ENCODE peak calls at places on chromosomes 1 and 21, in four cellular contexts. D is A549, I is testis, V is Peyer's patch. L is an unnamed sample.

GRCh38 chr1:91617242-91617837 is 116.7 kb downstream of the CDC7 start:
- DNase-seq in I (peak; percentile 63), V (peak; percentile 66), D (no peak), L (no peak)

GRCh38 chr1:204418174-204419063 is 6.8 kb upstream of the PPP1R15B start:
- DNase-seq in D (no peak), V (no peak), I (peak; percentile 13), L (peak; percentile 35)

GRCh38 chr1:240701412-240701811 is 89.5 kb upstream of the GREM2 start:
- DNase-seq in V (no peak), D (no peak), I (no peak), L (no peak)

GRCh38 chr1:212633144-212633543 is 24.6 kb downstream of the ATF3 start:
- DNase-seq in D (no peak), I (no peak), V (no peak), L (no peak)

GRCh38 chr1:231233735-231234417 is 7.1 kb upstream of the GNPAT start:
- DNase-seq in D (no peak), I (no peak), V (no peak), L (no peak)

GRCh38 chr1:211557894-211558625 is 20.9 kb downstream of the SLC30A1 start:
- DNase-seq in I (no peak), V (no peak), D (no peak), L (no peak)

GRCh38 chr1:170891872-170892271 is 43.5 kb upstream of the MROH9 start:
- DNase-seq in D (no peak), I (no peak), V (no peak), L (no peak)

GRCh38 chr1:179876289-179876715 is 1.3 kb downstream of the TOR1AIP2 start:
- DNase-seq in I (no peak), V (no peak), D (no peak), L (no peak)

GRCh38 chr1:180252638-180253536 is 22.8 kb downstream of the LHX4 start:
- DNase-seq in I (peak; percentile 80), D (peak; percentile 71), V (peak; percentile 84), L (peak; percentile 71)

GRCh38 chr1:12593621-12594066 is 24.4 kb downstream of the DHRS3 start:
- DNase-seq in I (peak; percentile 19), V (no peak), D (no peak), L (no peak)

GRCh38 chr1:226609836-226610455 is 61.4 kb downstream of the STUM start:
- DNase-seq in D (no peak), I (peak; percentile 54), V (peak; percentile 13), L (no peak)

GRCh38 chr1:32345289-32345827 is 9.3 kb upstream of the MARCKSL1 start:
- DNase-seq in I (peak; percentile 88), V (no peak), D (no peak), L (no peak)

GRCh38 chr21:42721341-42721824 is 68.0 kb downstream of the PDE9A start:
- DNase-seq in D (no peak), V (peak; percentile 71), I (no peak), L (no peak)

GRCh38 chr1:100835866-100836842 is 58.5 kb downstream of the EXTL2 start:
- DNase-seq in I (no peak), V (no peak), D (no peak), L (no peak)

GRCh38 chr1:162327791-162328165 is 48.9 kb downstream of the SPATA46 start:
- DNase-seq in D (no peak), I (no peak), V (no peak), L (no peak)

GRCh38 chr1:154871374-154871773 is 1.3 kb upstream of the KCNN3 start:
- DNase-seq in I (no peak), D (no peak), V (no peak), L (no peak)

GRCh38 chr1:178282949-178283367 is 189.1 kb downstream of the RASAL2 start:
- DNase-seq in D (peak; percentile 40), I (no peak), V (no peak), L (no peak)

GRCh38 chr1:90122679-90123340 is 127.9 kb downstream of the ZNF326 start:
- DNase-seq in D (no peak), I (no peak), V (no peak), L (no peak)

GRCh38 chr1:235298772-235299513 is 29.0 kb downstream of the ARID4B start:
- DNase-seq in V (no peak), I (no peak), D (no peak), L (no peak)

GRCh38 chr1:154423303-154423987 is 18.3 kb downstream of the IL6R start:
- DNase-seq in I (no peak), D (no peak), V (no peak), L (no peak)

GRCh38 chr1:163035791-163036249 is 33.3 kb upstream of the RGS4 start:
- DNase-seq in I (no peak), V (no peak), D (no peak), L (no peak)

GRCh38 chr1:113935970-113936369 is 6.8 kb downstream of the HIPK1 start:
- DNase-seq in D (no peak), V (no peak), I (no peak), L (no peak)

DNA sequence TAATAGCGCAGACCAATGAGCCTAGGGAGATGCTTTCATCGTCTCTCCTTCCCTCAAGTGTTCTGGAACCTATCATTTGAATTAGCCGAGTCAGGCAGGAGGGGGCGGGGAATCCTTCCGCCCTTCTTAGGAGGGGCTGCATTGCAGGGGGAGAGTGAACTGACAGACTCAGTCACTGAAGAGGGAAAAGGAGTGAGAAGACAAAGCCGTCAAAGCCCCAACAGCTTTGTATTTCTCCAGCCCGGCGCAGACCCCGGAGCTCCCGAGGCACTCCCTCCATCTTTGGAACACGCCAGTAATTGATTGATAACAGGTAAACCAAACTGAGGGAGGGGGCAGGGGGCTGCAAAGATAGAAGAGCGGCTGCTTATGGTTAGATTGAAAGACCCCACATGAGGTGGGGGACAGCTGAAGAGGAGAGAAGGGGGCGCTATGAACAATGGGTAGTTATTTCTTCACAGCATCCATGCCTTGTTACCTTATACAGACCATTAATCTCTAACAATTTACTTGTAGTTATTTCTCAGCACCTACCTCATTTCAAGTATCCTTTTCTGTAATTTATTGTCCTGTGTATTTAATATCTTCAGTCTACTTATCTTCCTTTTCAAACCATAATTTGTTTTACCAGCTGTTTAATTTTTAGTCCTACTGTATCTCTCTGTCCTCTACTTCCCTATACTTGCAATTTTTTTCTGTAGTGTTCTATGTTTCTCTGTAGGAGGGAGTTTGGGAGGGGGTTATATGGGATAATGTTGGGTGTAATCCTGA is at the start of gene MLLT11:
- DNase-seq in D (peak; percentile 66), V (peak; percentile 50), I (peak; percentile 61), L (no peak)
- TF ChIP-seq POLR2A in D (peak; percentile 60), V (no peak), I (no peak), L (no peak)

GRCh38 chr1:161164901-161165620 is 1.2 kb upstream of the PPOX start:
- DNase-seq in V (no peak), I (no peak), D (no peak), L (no peak)

GRCh38 chr1:161168906-161169305 is 2.7 kb downstream of the PPOX start:
- DNase-seq in D (no peak), V (no peak), I (no peak), L (no peak)

GRCh38 chr1:161163793-161164192 is 2.4 kb upstream of the PPOX start:
- DNase-seq in V (no peak), I (no peak), D (no peak), L (no peak)

GRCh38 chr1:161166669-161167548 is 683 bp downstream of the PPOX start:
- DNase-seq in D (no peak), I (no peak), V (no peak), L (no peak)

DNA sequence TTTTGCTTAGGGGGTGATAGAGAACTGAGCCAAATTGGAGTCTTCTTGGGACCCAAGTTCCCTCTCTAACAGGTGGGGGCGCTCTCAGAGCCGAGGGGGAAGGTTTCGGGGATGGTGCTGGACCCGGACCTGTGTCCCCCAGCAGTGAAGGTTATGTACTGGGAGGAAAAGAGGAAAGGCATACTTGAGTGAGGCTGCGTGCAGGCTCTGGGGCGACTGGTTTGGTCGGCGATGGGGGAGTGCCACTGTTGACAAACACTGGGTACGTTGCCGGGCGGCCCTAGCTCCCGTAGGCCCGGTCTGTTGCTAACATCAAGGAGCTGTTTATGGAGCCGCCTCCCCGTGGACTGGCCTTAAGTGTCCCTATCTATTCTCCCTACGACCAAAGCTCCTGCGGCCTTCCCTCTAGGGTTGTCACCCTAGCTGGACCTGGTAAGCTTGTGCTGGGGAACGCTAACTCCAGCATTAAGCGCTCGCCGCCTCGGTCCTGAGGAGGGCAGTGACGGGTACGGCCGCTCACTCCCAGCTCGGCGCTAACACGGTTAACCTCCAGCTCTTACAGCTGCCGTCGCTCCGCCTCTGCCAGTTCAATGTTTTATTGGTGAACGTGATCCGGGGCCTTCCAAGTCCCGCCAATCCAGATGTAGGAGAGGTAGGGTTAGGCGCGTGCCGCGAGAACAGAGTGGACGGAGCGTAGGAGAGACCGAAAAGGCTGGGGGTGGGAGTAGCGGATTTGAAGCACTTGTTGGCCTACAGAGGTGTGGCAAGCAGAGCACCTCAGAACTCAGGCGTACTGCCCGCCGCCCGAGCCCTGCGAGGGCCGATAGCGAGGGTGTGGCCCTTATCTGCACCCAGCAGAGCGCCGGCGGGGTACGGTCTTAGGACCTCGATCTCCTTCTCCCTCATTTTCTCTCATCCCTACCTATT is at the start of gene PPOX:
- DNase-seq in D (peak; percentile 97), I (peak; percentile 99), V (peak; percentile 95), L (peak; percentile 83)
- TF ChIP-seq POLR2A in D (peak; percentile 70), I (peak; percentile 51), V (peak; percentile 35), L (peak; percentile 92)

GRCh38 chr1:155979525-155980343 is 1.4 kb upstream of the ARHGEF2 start:
- DNase-seq in V (no peak), I (no peak), D (no peak), L (no peak)

GRCh38 chr1:155983191-155984023 is 5.1 kb upstream of the ARHGEF2 start:
- DNase-seq in V (no peak), D (no peak), I (no peak), L (no peak)

GRCh38 chr1:155978973-155979429 is 654 bp upstream of the ARHGEF2 start:
- DNase-seq in D (no peak), V (no peak), I (no peak), L (no peak)

GRCh38 chr1:155982106-155982505 is 3.8 kb upstream of the ARHGEF2 start:
- DNase-seq in V (no peak), I (no peak), D (no peak), L (no peak)

GRCh38 chr1:155981266-155982088 is 3.1 kb upstream of the ARHGEF2 start:
- DNase-seq in D (no peak), V (no peak), I (no peak), L (no peak)
- TF ChIP-seq POLR2A in D (no peak), V (no peak), I (no peak), L (no peak)

DNA sequence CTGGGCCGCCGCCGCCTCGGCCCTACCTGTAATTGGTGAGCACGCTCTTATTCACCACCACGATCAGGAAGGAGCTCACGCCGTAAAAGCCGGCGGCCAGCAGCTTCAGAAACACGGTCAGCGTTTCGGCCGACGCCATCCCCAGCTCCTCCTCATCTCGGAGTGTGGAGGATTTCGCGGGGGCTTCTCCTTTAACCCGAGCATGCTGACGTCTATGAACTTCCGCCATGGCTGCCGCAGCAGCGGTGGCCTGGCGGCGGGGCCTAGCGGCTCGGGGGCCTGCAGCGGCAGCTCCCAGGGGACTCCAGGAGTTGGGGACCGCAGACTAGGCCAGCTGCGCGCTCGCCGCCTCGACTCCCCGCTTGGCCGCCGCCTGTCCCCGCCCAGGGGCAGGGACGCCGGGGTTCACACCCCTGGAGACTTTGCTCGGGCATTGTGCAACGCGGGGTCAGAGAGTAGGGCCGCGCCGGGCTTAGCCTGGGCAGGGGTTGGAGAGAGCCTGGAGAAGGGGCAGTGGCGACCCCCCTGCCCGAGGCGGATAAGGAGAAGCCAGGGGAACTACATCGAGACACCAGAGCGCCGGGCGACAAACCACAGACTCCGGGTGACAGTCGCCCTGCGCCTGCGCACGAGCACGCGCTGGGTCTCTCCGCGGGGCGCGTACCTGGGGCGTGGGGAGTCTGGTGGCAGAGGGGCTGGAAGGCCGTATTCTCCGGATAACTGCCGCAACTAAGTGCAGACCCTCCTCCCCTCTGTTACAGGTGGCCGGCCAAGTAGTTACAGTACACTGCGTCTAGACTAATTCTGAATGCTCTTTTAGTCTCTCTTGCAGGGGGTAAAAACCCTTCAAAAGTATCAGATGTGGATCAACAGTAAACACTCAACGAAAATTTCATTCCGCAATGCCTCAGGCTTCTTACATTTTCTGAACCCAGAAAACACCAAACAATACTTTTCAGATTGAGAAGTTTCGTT is at the start of gene SLC35D1:
- DNase-seq in V (peak; percentile 91), D (peak; percentile 54), I (peak; percentile 85), L (peak; percentile 77)
- TF ChIP-seq POLR2A in V (peak; percentile 78), D (peak; percentile 6), I (peak; percentile 4), L (peak; percentile 30)